ENCODE peak calls at places on chromosomes 5 and 9, in seven cellular contexts. L is choroid plexus epithelial cell; H is stimulated activated CD4-positive, alpha-beta T cell treated with anti-CD3 and anti-CD28 coated beads, Interleukin-2, amount 100 ng/mL, for 48 hours; Q is H1; G is CD14-positive monocyte; X is neural progenitor cell; S is HT-29. I is an unnamed sample.
A peak's percentile ranks its signal among the peaks of the same experiment; 100 is the strongest.

GRCh38 chr9:130166399-130166798 is 5.8 kb upstream of the NCS1 start:
- DNase-seq in L (no peak), H (no peak), Q (no peak), G (no peak), X (no peak), S (no peak), I (no peak)

GRCh38 chr5:87650284-87650683 is 237.6 kb upstream of the CCNH start:
- DNase-seq in L (no peak), H (no peak), Q (no peak), G (no peak), X (no peak), S (no peak), I (no peak)

GRCh38 chr5:159135896-159136531 is 36.3 kb upstream of the EBF1 start:
- DNase-seq in L (peak; percentile 74), H (no peak), Q (no peak), G (no peak), X (no peak), S (no peak), I (no peak)

GRCh38 chr5:67989457-67989856 is 226.1 kb upstream of the PIK3R1 start:
- DNase-seq in L (peak; percentile 81), H (no peak), Q (no peak), G (no peak), X (no peak), S (no peak), I (no peak)

GRCh38 chr9:124196814-124197176 is 61.0 kb upstream of the NEK6 start:
- DNase-seq in L (no peak), H (no peak), Q (no peak), G (no peak), X (no peak), S (no peak), I (no peak)

GRCh38 chr9:20815923-20816703 is 132.1 kb downstream of the FOCAD start:
- DNase-seq in L (no peak), H (no peak), Q (no peak), G (no peak), X (no peak), S (no peak), I (no peak)

GRCh38 chr5:126695081-126695480 is 81.9 kb upstream of the LMNB1 start:
- DNase-seq in L (no peak), H (no peak), Q (no peak), G (no peak), X (no peak), S (no peak), I (no peak)

GRCh38 chr9:95775191-95775590 is 100.3 kb upstream of the ERCC6L2 start:
- DNase-seq in L (no peak), H (no peak), Q (no peak), G (no peak), X (no peak), S (no peak), I (no peak)

GRCh38 chr5:15774632-15775031 is 274.7 kb downstream of the FBXL7 start:
- DNase-seq in L (no peak), H (no peak), Q (no peak), G (no peak), X (peak; percentile 18), S (no peak), I (no peak)

GRCh38 chr5:42035526-42035925 is 110.4 kb downstream of the FBXO4 start:
- DNase-seq in L (no peak), H (no peak), Q (no peak), G (no peak), X (no peak), S (no peak), I (no peak)

GRCh38 chr5:59829389-59829788 is 64.1 kb downstream of the PDE4D start:
- DNase-seq in L (peak; percentile 91), H (no peak), Q (no peak), G (no peak), X (no peak), S (no peak), I (no peak)

GRCh38 chr9:104842698-104843097 is 78.8 kb downstream of the NIPSNAP3B start:
- DNase-seq in L (no peak), H (no peak), Q (no peak), G (no peak), X (peak; percentile 16), S (no peak), I (no peak)

GRCh38 chr5:125326114-125326513 is 579.7 kb upstream of the ZNF608 start:
- DNase-seq in L (peak; percentile 90), H (no peak), Q (no peak), G (no peak), X (no peak), S (peak; percentile 68), I (no peak)

I was measured in immature natural killer cell.